ENCODE peak calls at places on chromosomes 1 and 21, in four cellular contexts. E, M, G and X are unnamed samples.

GRCh38 chr1:219329606-219330005 is 155.9 kb downstream of the LYPLAL1 start:
- DNase-seq in E (no peak), M (no peak), G (no peak), X (no peak)

GRCh38 chr21:39938086-39938611 is 70.9 kb downstream of the PCP4 start:
- DNase-seq in E (no peak), M (peak; percentile 22), G (no peak), X (no peak)

GRCh38 chr1:64691631-64692030 is 53.2 kb upstream of the RAVER2 start:
- DNase-seq in E (no peak), M (no peak), G (no peak), X (no peak)

GRCh38 chr1:172040466-172040865 is 199.2 kb downstream of the DNM3 start:
- DNase-seq in E (no peak), M (peak; percentile 23), G (no peak), X (peak; percentile 68)

GRCh38 chr1:54487571-54488050 is 60.4 kb upstream of the ACOT11 start:
- DNase-seq in E (no peak), M (peak; percentile 20), G (peak; percentile 77), X (no peak)

GRCh38 chr1:59316497-59317128 is 19.7 kb downstream of the FGGY start:
- DNase-seq in E (no peak), M (no peak), G (no peak), X (no peak)

GRCh38 chr21:37166733-37167132 is 93.7 kb downstream of the TTC3 start:
- DNase-seq in E (no peak), M (peak; percentile 65), G (no peak), X (peak; percentile 63)

GRCh38 chr1:166811691-166812090 is 27.6 kb upstream of the POGK start:
- DNase-seq in E (no peak), M (no peak), G (no peak), X (no peak)

GRCh38 chr1:45640293-45640692 is 16.4 kb upstream of the CCDC17 start:
- DNase-seq in E (no peak), M (peak; percentile 22), G (no peak), X (no peak)

GRCh38 chr1:198966519-198966918 is 327.7 kb downstream of the PTPRC start:
- DNase-seq in E (no peak), M (no peak), G (no peak), X (no peak)

GRCh38 chr1:229714964-229715603 is 89.0 kb downstream of the URB2 start:
- DNase-seq in E (peak; percentile 5), M (peak; percentile 94), G (no peak), X (peak; percentile 11)

GRCh38 chr1:233480198-233480597 is 133.7 kb upstream of the KCNK1 start:
- DNase-seq in E (no peak), M (no peak), G (no peak), X (no peak)

GRCh38 chr21:41439245-41439644 is 13.2 kb downstream of the MX1 start:
- DNase-seq in E (no peak), M (no peak), G (no peak), X (no peak)